ENCODE peak calls at places on chromosomes 11 and 22, in four cellular contexts. M is kidney, J is posterior cingulate gyrus, P is cardiac fibroblast. G is an unnamed sample.

GRCh38 chr11:15308840-15309239 is 194.1 kb downstream of the INSC start:
- DNase-seq in J (no peak), M (no peak), P (no peak), G (no peak)

GRCh38 chr11:123268118-123268517 is 73.1 kb upstream of the CLMP start:
- DNase-seq in J (no peak), P (no peak), M (no peak), G (no peak)

GRCh38 chr11:28756977-28757376 is 648.8 kb downstream of the METTL15 start:
- DNase-seq in P (peak; percentile 80), M (no peak), J (no peak), G (peak; percentile 79)

GRCh38 chr11:66015936-66016792 is 4.4 kb downstream of the CST6 start:
- DNase-seq in J (no peak), M (peak; percentile 59), P (no peak), G (no peak)

GRCh38 chr11:86291466-86292262 is 10.4 kb upstream of the HIKESHI start:
- DNase-seq in M (no peak), J (peak; percentile 27), P (peak; percentile 75), G (peak; percentile 58)

GRCh38 chr11:118436639-118437045 is 350 bp downstream of the KMT2A start:
- DNase-seq in J (no peak), M (peak; percentile 85), P (no peak), G (no peak)

GRCh38 chr11:20668844-20669832 is at the start of gene NELL1:
- DNase-seq in M (peak; percentile 65), J (peak; percentile 24), P (no peak), G (no peak)

GRCh38 chr22:40552070-40552469 is 84.4 kb downstream of the MRTFA start:
- DNase-seq in J (no peak), M (no peak), P (peak; percentile 70), G (no peak)

GRCh38 chr11:2180775-2181370 is 9.3 kb upstream of the TH start:
- DNase-seq in J (no peak), M (no peak), P (peak; percentile 34), G (no peak)

GRCh38 chr11:117387992-117388765 is 60.5 kb downstream of the CEP164 start:
- DNase-seq in M (no peak), J (no peak), P (peak; percentile 13), G (peak; percentile 59)

GRCh38 chr11:66683877-66684276 is 6.2 kb upstream of the RBM4B start:
- DNase-seq in P (no peak), M (no peak), J (no peak), G (no peak)

GRCh38 chr11:75301602-75302345 is 49.7 kb downstream of the ARRB1 start:
- DNase-seq in P (no peak), J (no peak), M (peak; percentile 60), G (no peak)

GRCh38 chr11:114052160-114052559 is 7.4 kb upstream of the ZBTB16 start:
- DNase-seq in J (no peak), P (no peak), M (no peak), G (no peak)

GRCh38 chr11:130781906-130782305 is 134.4 kb downstream of the SNX19 start:
- DNase-seq in P (peak; percentile 81), M (no peak), J (no peak), G (peak; percentile 55)

GRCh38 chr22:20587206-20587958 is 80.0 kb downstream of the MED15 start:
- DNase-seq in P (no peak), M (peak; percentile 60), J (no peak), G (no peak)

GRCh38 chr22:23283591-23284503 is 103.5 kb downstream of the BCR start:
- DNase-seq in J (no peak), P (no peak), M (no peak), G (no peak)